ENCODE peak calls at places on chromosomes 16 and 17, in seven cellular contexts. P is NCI-H1694, S is anterior cingulate cortex, N is GM23248, R is RPMI8226, E is uterus, A is neural crest cell. G is an unnamed sample.

GRCh38 chr17:7912927-7913524 is 3.1 kb downstream of the RNF227 start:
- DNase-seq in S (no peak), A (no peak), N (peak; percentile 80), R (peak; percentile 71), E (no peak), P (peak; percentile 58), G (peak; percentile 28)

GRCh38 chr17:41600318-41600717 is 12.2 kb downstream of the KRT16 start:
- DNase-seq in S (no peak), E (no peak), N (no peak), P (no peak), R (no peak), A (no peak), G (no peak)

GRCh38 chr17:40369923-40370322 is 5.4 kb upstream of the GJD3 start:
- DNase-seq in S (no peak), N (no peak), R (no peak), P (no peak), E (no peak), A (no peak), G (no peak)

GRCh38 chr16:68259007-68259406 is 5.3 kb upstream of the SLC7A6 start:
- DNase-seq in N (no peak), R (no peak), P (no peak), E (no peak), S (no peak), A (no peak), G (no peak)

GRCh38 chr17:29905879-29906167 is 24.2 kb downstream of the SSH2 start:
- DNase-seq in P (no peak), N (no peak), A (no peak), R (no peak), E (no peak), S (no peak), G (no peak)

GRCh38 chr17:40559954-40560591 is 5.2 kb downstream of the CCR7 start:
- DNase-seq in S (peak; percentile 81), P (peak; percentile 93), A (peak; percentile 95), N (peak; percentile 96), E (peak; percentile 95), R (peak; percentile 81), G (peak; percentile 5)

GRCh38 chr17:68834328-68834836 is 120.8 kb downstream of the ABCA8 start:
- DNase-seq in P (no peak), E (no peak), S (no peak), A (no peak), N (no peak), R (no peak), G (no peak)

GRCh38 chr17:3812771-3813170 is 11.8 kb upstream of the ITGAE start:
- DNase-seq in P (no peak), A (no peak), E (no peak), S (no peak), N (no peak), R (no peak), G (no peak)

GRCh38 chr17:48483471-48484131 is 47.2 kb downstream of the HOXB1 start:
- DNase-seq in R (peak; percentile 88), A (no peak), N (peak; percentile 98), E (no peak), P (peak; percentile 29), S (no peak), G (peak; percentile 73)

GRCh38 chr17:31580331-31581021 is 189.0 kb downstream of the RAB11FIP4 start:
- DNase-seq in P (no peak), R (no peak), S (no peak), E (no peak), N (peak; percentile 95), A (no peak), G (no peak)

GRCh38 chr17:43020789-43021738 is 1.1 kb downstream of the VAT1 start:
- DNase-seq in P (no peak), A (no peak), S (peak; percentile 45), N (peak; percentile 89), E (peak; percentile 82), R (no peak), G (peak; percentile 66)

GRCh38 chr16:89200850-89201466 is 621 bp upstream of the SLC22A31 start:
- DNase-seq in E (no peak), P (no peak), N (no peak), A (no peak), R (peak; percentile 20), S (no peak), G (no peak)